ENCODE peak calls at places on chromosomes 13 and 19, in four cellular contexts. R, L, G and A are unnamed samples.

GRCh38 chr13:58429917-58430316 is 798.4 kb downstream of the PCDH17 start:
- DNase-seq in G (no peak), L (no peak), R (no peak), A (no peak)

GRCh38 chr13:63190742-63191141 is 1775.1 kb upstream of the PCDH20 start:
- DNase-seq in G (no peak), L (no peak), R (no peak), A (no peak)

GRCh38 chr19:2410023-2410422 is 17.4 kb downstream of the TIMM13 start:
- DNase-seq in L (no peak), R (no peak), G (no peak), A (no peak)

GRCh38 chr19:15315101-15315500 is 17.2 kb downstream of the BRD4 start:
- DNase-seq in G (no peak), R (peak), L (peak), A (no peak)

GRCh38 chr19:12194827-12195500 is 32.1 kb downstream of the ZNF136 start:
- DNase-seq in R (peak), L (peak), G (peak), A (peak)

GRCh38 chr13:23709521-23709920 is 139.3 kb downstream of the TNFRSF19 start:
- DNase-seq in R (no peak), G (no peak), L (no peak), A (no peak)

GRCh38 chr13:77919351-77920294 is 992 bp upstream of the EDNRB start:
- DNase-seq in G (no peak), L (peak), R (peak), A (no peak)

GRCh38 chr13:44407891-44408290 is 34.3 kb downstream of the SERP2 start:
- DNase-seq in L (no peak), G (no peak), R (no peak), A (no peak)

GRCh38 chr19:13689050-13689449 is 75.3 kb upstream of the MRI1 start:
- DNase-seq in L (no peak), R (no peak), G (no peak), A (no peak)

GRCh38 chr19:3346677-3347353 is 19.6 kb upstream of the NFIC start:
- DNase-seq in R (no peak), G (no peak), L (peak), A (no peak)

GRCh38 chr13:97653741-97654140 is 219.8 kb downstream of the RAP2A start:
- DNase-seq in G (no peak), R (no peak), L (no peak), A (no peak)